ENCODE peak calls at places on chromosomes 1 and 21, in six cellular contexts. F, K, G, S, V and A are unnamed samples.

GRCh38 chr1:12229835-12230548 is at the start of gene VPS13D:
- DNase-seq in F (peak; percentile 93), S (peak; percentile 67), V (peak; percentile 89), K (peak; percentile 84), G (peak; percentile 82), A (peak; percentile 82)

GRCh38 chr1:35577071-35577998 is 4.2 kb downstream of the TFAP2E start:
- DNase-seq in S (no peak), V (peak; percentile 53), K (no peak), G (peak; percentile 40), F (no peak), A (no peak)

GRCh38 chr1:87867631-87868030 is 539.0 kb downstream of the LMO4 start:
- DNase-seq in S (peak; percentile 7), F (peak; percentile 58), V (no peak), K (no peak), G (no peak), A (no peak)

GRCh38 chr1:6093611-6094010 is 47.9 kb downstream of the KCNAB2 start:
- DNase-seq in V (no peak), S (no peak), K (no peak), G (no peak), F (no peak), A (no peak)

GRCh38 chr1:19209439-19209989 is 552 bp downstream of the UBR4 start:
- DNase-seq in V (peak; percentile 41), G (peak; percentile 20), S (peak; percentile 61), K (peak; percentile 31), F (no peak), A (peak; percentile 75)

GRCh38 chr21:36917487-36918158 is 48.8 kb downstream of the HLCS start:
- DNase-seq in G (no peak), V (peak; percentile 40), K (peak; percentile 63), F (peak; percentile 21), S (peak; percentile 75), A (peak; percentile 64)

GRCh38 chr1:181318022-181318857 is 165.1 kb upstream of the CACNA1E start:
- DNase-seq in K (no peak), S (no peak), V (no peak), G (no peak), F (no peak), A (no peak)

GRCh38 chr1:67214420-67215174 is 48.3 kb downstream of the IL23R start:
- DNase-seq in G (peak; percentile 28), F (peak; percentile 7), S (peak; percentile 29), K (peak; percentile 5), V (no peak), A (peak; percentile 49)

GRCh38 chr1:3717715-3718601 is 34.3 kb upstream of the CCDC27 start:
- DNase-seq in V (no peak), K (peak; percentile 52), F (peak; percentile 50), G (no peak), S (no peak), A (no peak)

GRCh38 chr1:17079140-17079868 is 25.5 kb upstream of the SDHB start:
- DNase-seq in F (no peak), V (no peak), K (no peak), S (no peak), G (no peak), A (no peak)

GRCh38 chr1:14968251-14968812 is 185.2 kb upstream of the TMEM51 start:
- DNase-seq in K (peak; percentile 89), F (peak; percentile 91), V (no peak), S (peak; percentile 91), G (no peak), A (peak; percentile 86)

GRCh38 chr21:44065428-44065827 is 41.8 kb upstream of the PWP2 start:
- DNase-seq in S (peak; percentile 57), V (peak; percentile 48), F (no peak), G (peak; percentile 72), K (no peak), A (peak; percentile 19)

GRCh38 chr1:16430598-16430997 is 6.6 kb downstream of the SPATA21 start:
- DNase-seq in V (no peak), F (no peak), K (no peak), G (no peak), S (no peak), A (peak; percentile 28)

GRCh38 chr21:35925497-35925896 is 134.8 kb downstream of the SETD4 start:
- DNase-seq in G (no peak), F (peak; percentile 17), V (peak; percentile 39), S (peak; percentile 18), K (no peak), A (peak; percentile 23)

GRCh38 chr21:45549670-45550463 is 7.6 kb upstream of the SLC19A1 start:
- DNase-seq in S (no peak), V (no peak), F (no peak), K (no peak), G (no peak), A (no peak)

GRCh38 chr1:196029410-196029809 is 578.8 kb downstream of the KCNT2 start:
- DNase-seq in G (no peak), F (no peak), K (no peak), V (no peak), S (no peak), A (no peak)

GRCh38 chr1:32724678-32725594 is 22.4 kb upstream of the SYNC start:
- DNase-seq in G (no peak), V (peak; percentile 58), F (peak; percentile 94), K (peak; percentile 92), S (peak; percentile 96), A (peak; percentile 94)

GRCh38 chr21:35648512-35648911 is 411.8 kb downstream of the SETD4 start:
- DNase-seq in F (no peak), S (no peak), V (peak; percentile 74), G (no peak), K (no peak), A (no peak)

GRCh38 chr1:1435094-1435903 is at the start of gene VWA1:
- DNase-seq in K (peak; percentile 83), S (peak; percentile 58), V (peak; percentile 80), F (peak; percentile 94), G (peak; percentile 37), A (peak; percentile 60)

GRCh38 chr1:34500451-34500850 is 254.4 kb upstream of the GJB5 start:
- DNase-seq in F (peak; percentile 45), K (no peak), G (no peak), S (no peak), V (no peak), A (peak; percentile 3)

GRCh38 chr1:92461364-92462097 is 25.2 kb downstream of the GFI1 start:
- DNase-seq in K (no peak), F (no peak), G (no peak), V (no peak), S (no peak), A (peak; percentile 53)

GRCh38 chr1:64624446-64624766 is 120.5 kb upstream of the RAVER2 start:
- DNase-seq in S (peak; percentile 57), F (peak; percentile 61), G (no peak), V (no peak), K (peak; percentile 35), A (peak; percentile 21)

GRCh38 chr1:154316704-154317103 is 4.2 kb upstream of the AQP10 start:
- DNase-seq in S (no peak), V (no peak), G (no peak), K (no peak), F (no peak), A (no peak)

GRCh38 chr1:68347415-68347814 is 102.3 kb downstream of the RPE65 start:
- DNase-seq in G (no peak), K (no peak), F (no peak), V (no peak), S (no peak), A (no peak)